ENCODE peak calls at places on chromosomes 1 and 21, in four cellular contexts. D, J, A and M are unnamed samples.

GRCh38 chr1:41380979-41381690 is 19.9 kb downstream of the FOXO6 start:
- DNase-seq in D (peak; percentile 69), J (no peak), A (no peak), M (no peak)

GRCh38 chr1:169779150-169779549 is 15.6 kb downstream of the METTL18 start:
- DNase-seq in D (no peak), J (no peak), A (no peak), M (no peak)

GRCh38 chr1:30232288-30232899 is 491.0 kb downstream of the MATN1 start:
- DNase-seq in D (no peak), J (no peak), A (no peak), M (peak; percentile 2)

GRCh38 chr1:116379057-116379630 is 6.1 kb downstream of the ATP1A1 start:
- DNase-seq in D (no peak), J (no peak), A (no peak), M (no peak)

GRCh38 chr1:84122780-84123382 is 21.2 kb upstream of the PRKACB start:
- DNase-seq in D (peak; percentile 59), J (no peak), A (no peak), M (no peak)

GRCh38 chr1:203089001-203089650 is 3.3 kb upstream of the MYOG start:
- DNase-seq in D (peak; percentile 16), J (no peak), A (peak; percentile 49), M (peak; percentile 62)

GRCh38 chr1:193456883-193457282 is 270.5 kb upstream of the B3GALT2 start:
- DNase-seq in D (no peak), J (no peak), A (no peak), M (peak; percentile 61)

GRCh38 chr21:46064870-46065214 is 33.1 kb upstream of the COL6A2 start:
- DNase-seq in D (no peak), J (no peak), A (no peak), M (no peak)

GRCh38 chr1:234543442-234544093 is 64.6 kb upstream of the TARBP1 start:
- DNase-seq in D (no peak), J (no peak), A (no peak), M (no peak)

GRCh38 chr1:111742938-111743549 is 3.8 kb upstream of the INKA2 start:
- DNase-seq in D (no peak), J (no peak), A (no peak), M (no peak)

GRCh38 chr1:187038789-187039188 is 210.0 kb downstream of the PLA2G4A start:
- DNase-seq in D (no peak), J (no peak), A (no peak), M (peak; percentile 61)

GRCh38 chr21:35343046-35343816 is 294.1 kb upstream of the RUNX1 start:
- DNase-seq in D (no peak), J (no peak), A (no peak), M (no peak)

GRCh38 chr21:43352138-43352537 is 74.8 kb downstream of the SIK1 start:
- DNase-seq in D (no peak), J (no peak), A (no peak), M (no peak)

GRCh38 chr1:165411396-165411795 is 33.5 kb downstream of the RXRG start:
- DNase-seq in D (no peak), J (no peak), A (no peak), M (no peak)

GRCh38 chr21:45220106-45220505 is 67.6 kb downstream of the POFUT2 start:
- DNase-seq in D (no peak), J (peak; percentile 18), A (no peak), M (peak; percentile 37)

GRCh38 chr1:244751271-244751895 is 84.1 kb upstream of the COX20 start:
- DNase-seq in D (no peak), J (no peak), A (no peak), M (no peak)

GRCh38 chr1:166133276-166133841 is 33.4 kb downstream of the FAM78B start:
- DNase-seq in D (no peak), J (no peak), A (no peak), M (no peak)

GRCh38 chr1:152747831-152748230 is 10.0 kb upstream of the KPRP start:
- DNase-seq in D (no peak), J (no peak), A (no peak), M (no peak)

GRCh38 chr1:98854137-98854536 is 150.5 kb downstream of the PLPPR5 start:
- DNase-seq in D (no peak), J (no peak), A (no peak), M (no peak)

GRCh38 chr21:31182231-31183129 is 144.2 kb upstream of the KRTAP19-8 start:
- DNase-seq in D (no peak), J (no peak), A (no peak), M (no peak)

GRCh38 chr1:170225735-170226524 is 80.2 kb downstream of the NTMT2 start:
- DNase-seq in D (no peak), J (peak; percentile 87), A (no peak), M (no peak)

GRCh38 chr1:9315411-9316079 is 22.9 kb downstream of the SPSB1 start:
- DNase-seq in D (no peak), J (peak; percentile 27), A (no peak), M (no peak)

DNA sequence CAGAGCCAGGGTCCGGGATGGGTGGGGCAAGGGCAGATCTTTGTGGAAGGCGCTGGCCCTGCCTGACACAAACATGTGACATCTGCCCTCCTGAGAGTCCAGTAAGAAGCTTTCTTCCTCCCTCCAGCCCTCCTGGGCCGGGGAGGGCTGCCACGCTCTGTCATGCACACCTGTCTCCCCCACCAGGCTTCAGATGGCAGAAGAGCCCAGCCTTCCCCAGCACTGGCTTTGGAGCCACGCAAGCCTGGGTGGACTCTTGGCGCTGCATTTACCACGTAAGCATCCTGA is 84.2 kb downstream of the IGSF21 start:
- DNase-seq in D (no peak), J (no peak), A (no peak), M (no peak)
- TF ChIP-seq CTCF in D (no peak), J (no peak), A (no peak), M (no peak)

GRCh38 chr1:110674337-110675059 is at the start of gene KCNA3:
- DNase-seq in D (peak; percentile 44), J (no peak), A (no peak), M (no peak)
- TF ChIP-seq CTCF in D (no peak), J (no peak), A (no peak), M (no peak)

GRCh38 chr1:235628316-235629006 is 21.1 kb downstream of the GNG4 start:
- DNase-seq in D (no peak), J (no peak), A (no peak), M (no peak)

GRCh38 chr1:235635938-235636663 is 13.5 kb downstream of the GNG4 start:
- DNase-seq in D (no peak), J (no peak), A (no peak), M (peak; percentile 21)

GRCh38 chr1:235632538-235633219 is 16.9 kb downstream of the GNG4 start:
- DNase-seq in D (no peak), J (peak; percentile 14), A (no peak), M (no peak)

GRCh38 chr1:235633220-235633540 is 16.4 kb downstream of the GNG4 start:
- DNase-seq in D (no peak), J (no peak), A (no peak), M (no peak)

DNA sequence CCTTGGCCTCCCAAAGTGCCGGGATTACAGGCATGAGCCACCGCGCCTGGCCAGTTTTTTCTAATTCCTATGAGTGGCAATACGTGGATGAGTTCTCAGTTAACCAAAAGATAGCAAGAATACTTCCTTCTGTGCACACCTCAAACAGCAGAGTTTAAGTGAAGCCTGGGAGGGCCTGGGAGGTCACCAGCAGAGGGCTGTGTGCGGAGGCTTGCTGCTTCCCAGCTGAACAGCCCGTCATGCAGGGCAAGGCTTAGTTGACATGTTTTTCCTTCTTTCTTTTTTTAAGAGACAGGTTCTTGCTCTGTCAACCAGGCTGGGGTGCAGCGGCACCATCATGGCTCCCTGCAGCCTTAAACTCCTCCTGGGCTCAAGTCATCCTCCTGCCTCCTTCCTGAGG is 17.8 kb downstream of the GNG4 start:
- DNase-seq in D (no peak), J (no peak), A (no peak), M (no peak)
- TF ChIP-seq CTCF in D (no peak), J (no peak), A (no peak), M (no peak)

GRCh38 chr21:42164064-42164789 is 54.7 kb upstream of the ABCG1 start:
- DNase-seq in D (peak; percentile 83), J (no peak), A (peak; percentile 81), M (no peak)
- TF ChIP-seq CTCF in D (no peak), J (peak; percentile 18), A (peak; percentile 17), M (peak; percentile 74)

GRCh38 chr1:236000781-236001180 is 64.1 kb downstream of the NID1 start:
- DNase-seq in D (no peak), J (no peak), A (no peak), M (no peak)
- TF ChIP-seq CTCF in D (no peak), J (no peak), A (no peak), M (no peak)